ENCODE peak calls at places on chromosomes 4 and X, in four cellular contexts. J, H, U and N are unnamed samples. For H3K4me1, the result is how much of the 10 kb centered on the place peaks cover.

GRCh38 chr4:47662975-47663374 is 174.9 kb downstream of the CORIN start:
- DNase-seq in J (no peak), U (no peak), H (no peak), N (no peak)

GRCh38 chr4:180694875-180695274 is 1548.3 kb upstream of the TENM3 start:
- DNase-seq in J (no peak), H (no peak), U (no peak), N (no peak)

GRCh38 chr4:25509656-25510055 is 132.6 kb downstream of the ANAPC4 start:
- DNase-seq in H (no peak), U (no peak), J (no peak), N (no peak)

GRCh38 chrX:17052210-17052609 is 105.8 kb downstream of the REPS2 start:
- DNase-seq in J (no peak), U (no peak), H (no peak), N (no peak)

GRCh38 chr4:48546336-48546735 is 56.3 kb downstream of the ZAR1 start:
- DNase-seq in U (no peak), J (no peak), H (peak), N (no peak)

GRCh38 chr4:139167774-139168444 is 9.1 kb downstream of the ELF2 start:
- DNase-seq in U (no peak), J (no peak), H (peak), N (no peak)

GRCh38 chrX:3143043-3143799 is 102.0 kb downstream of the ARSF start:
- DNase-seq in H (no peak), U (no peak), J (no peak), N (no peak)

GRCh38 chr4:26061248-26061986 is 147.4 kb downstream of the SMIM20 start:
- DNase-seq in J (no peak), U (no peak), H (no peak), N (no peak)

GRCh38 chr4:13514722-13515121 is 29.6 kb downstream of the NKX3-2 start:
- DNase-seq in U (no peak), H (no peak), J (no peak), N (no peak)

GRCh38 chr4:23455482-23455881 is 434.4 kb downstream of the PPARGC1A start:
- DNase-seq in U (no peak), J (no peak), H (no peak), N (no peak)

GRCh38 chr4:189124149-189124758 is 816.4 kb upstream of the FRG1 start:
- DNase-seq in H (no peak), U (no peak), J (no peak), N (no peak)

GRCh38 chr4:13143704-13144103 is 340.4 kb downstream of the RAB28 start:
- DNase-seq in J (no peak), H (no peak), U (no peak), N (no peak)

GRCh38 chr4:18103876-18104275 is 82.3 kb upstream of the LCORL start:
- DNase-seq in J (no peak), U (no peak), H (no peak), N (no peak)

GRCh38 chrX:121308276-121308805 is 260.9 kb downstream of the GLUD2 start:
- DNase-seq in U (peak), H (no peak), J (no peak), N (no peak)

GRCh38 chrX:24339911-24340310 is 20.5 kb upstream of the SUPT20HL1 start:
- DNase-seq in J (no peak), U (no peak), H (no peak), N (no peak)

GRCh38 chr4:40180356-40180755 is 16.5 kb upstream of the RHOH start:
- DNase-seq in H (peak), J (no peak), U (no peak), N (no peak)

GRCh38 chrX:48533165-48533564 is 6.3 kb upstream of the TBC1D25 start:
- DNase-seq in H (no peak), U (no peak), J (no peak), N (no peak)

GRCh38 chrX:6708041-6708440 is 173.1 kb upstream of the VCX3A start:
- DNase-seq in J (no peak), H (no peak), U (no peak), N (no peak)

GRCh38 chr4:92307886-92308285 is 4.1 kb downstream of the GRID2 start:
- DNase-seq in H (no peak), J (no peak), U (no peak), N (no peak)

GRCh38 chrX:912677-913076 is 282.1 kb downstream of the SHOX start:
- DNase-seq in U (no peak), J (no peak), H (no peak), N (no peak)

GRCh38 chrX:26581086-26581485 is 365.1 kb downstream of the MAGEB5 start:
- DNase-seq in J (no peak), U (no peak), H (no peak), N (no peak)

GRCh38 chrX:49103637-49104036 is 19.9 kb downstream of the GPKOW start:
- DNase-seq in U (no peak), J (no peak), H (no peak), N (no peak)

GRCh38 chrX:44308869-44309268 is 34.6 kb downstream of the EFHC2 start:
- DNase-seq in J (no peak), U (no peak), H (no peak), N (no peak)

DNA sequence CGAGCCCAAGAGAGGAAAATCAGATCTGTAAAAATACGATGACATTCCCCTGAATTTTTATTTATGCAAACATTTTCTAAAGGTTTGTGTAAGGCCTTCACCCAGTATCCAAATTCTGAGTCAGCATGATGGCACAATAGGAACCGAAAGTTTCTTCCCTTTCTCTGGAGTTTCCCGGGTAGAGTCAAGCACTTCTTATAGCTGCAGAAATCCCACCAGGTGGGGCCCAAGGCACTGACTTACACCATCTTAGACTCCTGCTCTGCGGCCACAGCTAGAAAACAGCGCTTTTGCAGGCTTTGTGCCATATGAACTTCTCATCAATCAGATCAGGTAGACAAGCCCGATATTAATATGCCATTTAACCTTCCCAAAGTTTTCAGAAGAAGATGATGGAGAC is 13.4 kb downstream of the LEF1 start:
- DNase-seq in U (no peak), H (no peak), J (no peak), N (no peak)
- TF ChIP-seq CTCF in U (no peak), H (no peak), J (no peak), N (no peak)

DNA sequence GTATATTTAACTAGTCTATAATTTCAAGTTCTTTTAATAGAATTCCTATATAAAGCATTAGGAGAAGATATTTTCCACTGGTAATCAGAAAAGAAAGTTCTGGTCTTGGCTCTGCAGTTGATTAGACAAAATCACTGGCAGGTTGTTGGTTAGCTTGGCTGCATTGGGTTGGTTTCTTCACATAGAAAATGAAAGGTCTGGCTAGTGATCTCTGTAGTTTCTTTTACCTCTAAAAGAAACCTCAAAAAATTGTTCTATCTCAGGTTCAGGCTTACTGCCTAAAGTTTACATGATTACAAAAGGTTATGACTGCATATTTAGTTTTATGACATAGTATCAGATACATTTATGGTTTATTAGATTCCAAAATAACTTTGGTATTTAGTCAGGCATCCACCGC is 95.8 kb upstream of the NAP1L5 start:
- DNase-seq in U (no peak), H (no peak), J (no peak), N (no peak)
- H3K4me1 ChIP-seq in U (under half), H (under half), J (under half), N (under half)

DNA sequence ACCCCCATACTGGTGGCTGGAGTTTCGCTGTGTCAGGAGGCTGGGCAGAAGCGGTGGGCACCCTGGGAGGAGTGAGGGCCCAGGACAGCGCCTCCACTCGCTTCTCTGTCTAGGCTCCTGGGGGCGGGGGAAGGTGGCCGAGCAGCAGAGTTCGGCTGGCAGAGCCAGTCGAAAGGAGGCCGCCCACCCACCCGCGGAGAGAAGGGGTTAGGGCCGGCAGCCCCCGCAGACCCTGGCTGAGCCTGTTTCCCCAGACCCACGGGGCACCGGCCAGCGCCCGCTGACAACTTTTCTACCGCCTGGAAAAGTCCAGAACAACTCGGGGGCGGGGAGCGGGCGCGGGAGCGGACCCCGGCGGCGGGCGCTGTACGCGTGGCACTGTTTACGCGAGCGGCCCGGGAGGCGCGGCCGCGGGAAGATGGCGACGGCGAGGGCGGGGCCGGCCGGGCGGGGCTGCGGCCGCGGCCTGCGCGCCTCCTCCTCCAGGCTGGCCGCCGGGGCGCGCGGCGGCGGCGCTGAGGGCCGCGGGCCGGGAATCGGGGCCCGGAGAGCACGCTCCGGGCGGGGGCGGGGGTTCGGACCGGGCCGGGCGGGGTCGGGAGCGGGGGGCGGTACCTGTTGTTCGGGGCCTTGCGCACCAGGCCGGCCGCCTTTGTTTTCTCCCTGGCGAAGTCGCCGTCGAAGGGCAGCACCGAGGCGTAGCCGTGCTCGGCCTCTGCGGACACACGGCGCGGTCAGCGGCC is 628 bp downstream of the MXD4 start:
- DNase-seq in H (peak), J (peak), U (peak), N (no peak)
- H3K4me3 ChIP-seq in H (peak), J (peak), U (peak), N (peak)

GRCh38 chrX:30513284-30513683 is 64.3 kb downstream of the TASL start:
- DNase-seq in U (no peak), H (peak), J (no peak), N (no peak)
- TF ChIP-seq CTCF in U (no peak), H (peak), J (no peak), N (peak)

DNA sequence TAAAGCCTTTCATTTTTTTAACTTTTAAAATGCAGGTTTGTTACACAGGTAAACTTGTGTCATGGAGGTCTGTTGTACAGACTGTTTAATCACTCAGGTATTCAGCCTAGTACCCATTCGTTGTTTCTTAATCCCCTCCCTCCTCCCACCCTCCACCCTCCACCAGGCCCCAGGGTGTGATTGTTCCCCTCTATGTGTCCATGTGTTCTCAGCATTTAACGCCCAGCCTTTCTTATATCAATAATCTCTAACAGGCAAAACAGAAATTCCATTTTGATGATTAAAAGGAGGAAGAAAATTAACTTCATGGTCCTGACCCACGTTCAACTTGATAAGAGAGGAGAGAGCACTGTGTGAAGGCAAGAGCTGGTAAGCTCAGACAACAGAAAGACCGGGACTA is 75.1 kb downstream of the TSPAN5 start:
- DNase-seq in J (no peak), H (no peak), U (no peak), N (no peak)
- H3K4me1 ChIP-seq in J (under half), H (under half), U (under half), N (under half)

GRCh38 chrX:69615323-69615722 is 590 bp upstream of the EDA start:
- DNase-seq in J (peak), U (no peak), H (no peak), N (no peak)
- H3K4me3 ChIP-seq in J (peak), U (peak), H (no peak), N (no peak)

DNA sequence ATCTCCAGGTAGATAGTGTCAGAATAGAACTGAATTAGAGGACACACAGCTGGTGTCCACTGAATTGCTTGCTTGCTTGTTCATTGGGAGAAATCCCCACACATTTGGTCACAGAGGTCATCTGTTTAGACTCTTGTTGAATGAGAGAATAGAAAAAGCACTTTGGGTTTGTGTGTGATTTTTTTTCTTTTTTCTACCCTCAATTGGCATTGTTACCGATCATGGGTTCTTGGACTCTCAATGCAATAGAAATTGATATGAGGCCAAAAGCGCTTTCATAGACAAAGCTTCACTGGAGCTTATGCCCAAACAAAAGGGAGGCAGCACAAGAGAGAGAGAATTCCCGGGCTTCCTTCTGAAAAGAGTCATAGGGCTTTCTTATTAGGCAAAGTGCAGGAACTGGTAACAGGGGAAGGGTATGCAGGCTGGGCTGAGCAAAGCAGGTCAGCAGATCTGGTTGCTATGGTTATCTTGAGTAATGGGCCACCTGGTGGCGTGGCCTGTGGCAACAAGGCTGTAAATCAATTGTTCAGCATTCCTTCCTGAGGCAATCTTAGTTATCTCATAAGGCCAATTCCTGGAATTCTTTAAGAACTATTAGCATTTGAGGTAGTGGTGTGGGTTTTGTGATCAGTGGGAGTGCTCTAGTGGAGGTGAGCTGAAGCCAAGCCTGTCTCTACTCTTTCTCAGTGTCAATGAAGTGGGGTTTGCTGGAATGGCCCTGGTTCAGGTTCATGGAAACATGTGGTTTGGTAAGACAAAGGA is 5.3 kb upstream of the GPR82 start:
- DNase-seq in H (no peak), J (no peak), U (no peak), N (no peak)
- TF ChIP-seq CTCF in H (no peak), J (no peak), U (no peak), N (no peak)